ENCODE peak calls at places on chromosomes 11 and 22, in four cellular contexts. I, S, B and X are unnamed samples.

GRCh38 chr11:62579252-62579651 is 5.6 kb upstream of the EEF1G start:
- DNase-seq in I (no peak), S (no peak), B (no peak), X (no peak)

GRCh38 chr22:30943368-30943767 is 25.2 kb downstream of the MORC2 start:
- DNase-seq in I (no peak), S (no peak), B (no peak), X (no peak)

GRCh38 chr11:36186797-36187196 is 102.4 kb downstream of the COMMD9 start:
- DNase-seq in I (no peak), S (no peak), B (no peak), X (no peak)

GRCh38 chr11:116885951-116886629 is 48.7 kb upstream of the APOA1 start:
- DNase-seq in I (no peak), S (no peak), B (no peak), X (peak; percentile 21)

GRCh38 chr22:46031965-46032851 is 55.2 kb upstream of the WNT7B start:
- DNase-seq in I (no peak), S (no peak), B (no peak), X (peak; percentile 24)

GRCh38 chr11:10899542-10899830 is 41.6 kb upstream of the ZBED5 start:
- DNase-seq in I (peak; percentile 50), S (no peak), B (no peak), X (peak; percentile 59)

GRCh38 chr11:47766363-47767227 is 546 bp downstream of the FNBP4 start:
- DNase-seq in I (peak; percentile 72), S (peak; percentile 63), B (no peak), X (peak; percentile 60)

GRCh38 chr11:15199693-15200092 is 85.0 kb downstream of the INSC start:
- DNase-seq in I (peak; percentile 60), S (no peak), B (no peak), X (no peak)

GRCh38 chr11:86245369-86246292 is 1.1 kb downstream of the EED start:
- DNase-seq in I (no peak), S (no peak), B (no peak), X (no peak)

GRCh38 chr22:20546541-20546950 is 39.1 kb downstream of the MED15 start:
- DNase-seq in I (no peak), S (no peak), B (no peak), X (peak; percentile 1)

GRCh38 chr11:120146413-120147093 is 8.6 kb upstream of the TRIM29 start:
- DNase-seq in I (no peak), S (no peak), B (no peak), X (no peak)

GRCh38 chr22:31814942-31815341 is 61.1 kb downstream of the DEPDC5 start:
- DNase-seq in I (no peak), S (no peak), B (no peak), X (no peak)

GRCh38 chr11:115607621-115608191 is 103.5 kb upstream of the CADM1 start:
- DNase-seq in I (peak; percentile 67), S (no peak), B (no peak), X (no peak)

GRCh38 chr22:26172389-26172990 is 3.2 kb downstream of the SEZ6L start:
- DNase-seq in I (no peak), S (no peak), B (no peak), X (no peak)

GRCh38 chr22:20487715-20488114 is 7.9 kb downstream of the KLHL22 start:
- DNase-seq in I (no peak), S (no peak), B (no peak), X (no peak)

GRCh38 chr11:120079750-120080610 is 57.9 kb downstream of the TRIM29 start:
- DNase-seq in I (no peak), S (no peak), B (no peak), X (no peak)

GRCh38 chr22:24026733-24027132 is 15.6 kb downstream of the CABIN1 start:
- DNase-seq in I (no peak), S (no peak), B (no peak), X (no peak)

GRCh38 chr11:73384871-73385692 is 8.9 kb downstream of the RELT start:
- DNase-seq in I (peak; percentile 80), S (no peak), B (peak; percentile 69), X (no peak)

GRCh38 chr11:117384045-117384444 is 56.4 kb downstream of the CEP164 start:
- DNase-seq in I (no peak), S (no peak), B (no peak), X (no peak)

GRCh38 chr11:70066628-70067027 is 11.5 kb upstream of the ANO1 start:
- DNase-seq in I (no peak), S (no peak), B (no peak), X (no peak)

GRCh38 chr11:76661835-76662434 is 8.6 kb downstream of the LRRC32 start:
- DNase-seq in I (no peak), S (peak; percentile 8), B (no peak), X (no peak)

GRCh38 chr11:36196476-36197099 is 92.6 kb downstream of the COMMD9 start:
- DNase-seq in I (no peak), S (no peak), B (no peak), X (peak; percentile 22)

GRCh38 chr11:61378713-61379313 is 13.6 kb upstream of the TMEM216 start:
- DNase-seq in I (no peak), S (peak; percentile 37), B (no peak), X (peak; percentile 80)

GRCh38 chr11:61163714-61164609 is 2.7 kb upstream of the VPS37C start:
- DNase-seq in I (no peak), S (no peak), B (no peak), X (no peak)

GRCh38 chr11:74020537-74020936 is 11.7 kb upstream of the UCP3 start:
- DNase-seq in I (no peak), S (no peak), B (peak; percentile 60), X (no peak)

GRCh38 chr11:96293109-96293508 is 49.9 kb downstream of the MAML2 start:
- DNase-seq in I (no peak), S (no peak), B (no peak), X (no peak)

GRCh38 chr22:38049812-38050619 is 7.2 kb upstream of the PICK1 start:
- DNase-seq in I (no peak), S (no peak), B (no peak), X (no peak)

GRCh38 chr11:16945671-16946469 is 68.3 kb downstream of the PLEKHA7 start:
- DNase-seq in I (peak; percentile 45), S (no peak), B (peak; percentile 61), X (no peak)

GRCh38 chr11:2574553-2575535 is 125.0 kb downstream of the KCNQ1OT1 start:
- DNase-seq in I (no peak), S (peak; percentile 8), B (no peak), X (peak; percentile 11)

GRCh38 chr11:121416909-121417567 is 35.1 kb upstream of the SORL1 start:
- DNase-seq in I (peak; percentile 82), S (peak; percentile 78), B (peak; percentile 92), X (peak; percentile 66)

GRCh38 chr11:86197448-86197847 is 47.1 kb upstream of the EED start:
- DNase-seq in I (no peak), S (no peak), B (no peak), X (no peak)

GRCh38 chr22:37965940-37966664 is 12.6 kb downstream of the POLR2F start:
- DNase-seq in I (no peak), S (no peak), B (no peak), X (no peak)

GRCh38 chr22:20463324-20464095 is 25.9 kb upstream of the SCARF2 start:
- DNase-seq in I (no peak), S (no peak), B (no peak), X (no peak)

GRCh38 chr11:114321621-114322257 is 25.5 kb downstream of the NNMT start:
- DNase-seq in I (no peak), S (no peak), B (no peak), X (peak; percentile 36)

GRCh38 chr11:12155696-12156095 is 45.3 kb downstream of the MICAL2 start:
- DNase-seq in I (no peak), S (no peak), B (no peak), X (no peak)

GRCh38 chr22:30040499-30041055 is 39.7 kb upstream of the HORMAD2 start:
- DNase-seq in I (no peak), S (no peak), B (no peak), X (no peak)

GRCh38 chr22:39995346-39996252 is 845 bp downstream of the FAM83F start:
- DNase-seq in I (no peak), S (no peak), B (no peak), X (no peak)

GRCh38 chr22:26259510-26259909 is 90.2 kb downstream of the SEZ6L start:
- DNase-seq in I (no peak), S (no peak), B (no peak), X (no peak)

GRCh38 chr22:46078241-46079092 is 71.9 kb upstream of the PPARA start:
- DNase-seq in I (peak; percentile 79), S (peak; percentile 50), B (no peak), X (peak; percentile 85)

GRCh38 chr11:131977854-131978253 is 607.4 kb downstream of the NTM start:
- DNase-seq in I (no peak), S (no peak), B (no peak), X (no peak)
- H3K27ac ChIP-seq in I (no peak overlapping the region), S (no peak overlapping the region), B (no peak overlapping the region), X (no peak overlapping the region)

DNA sequence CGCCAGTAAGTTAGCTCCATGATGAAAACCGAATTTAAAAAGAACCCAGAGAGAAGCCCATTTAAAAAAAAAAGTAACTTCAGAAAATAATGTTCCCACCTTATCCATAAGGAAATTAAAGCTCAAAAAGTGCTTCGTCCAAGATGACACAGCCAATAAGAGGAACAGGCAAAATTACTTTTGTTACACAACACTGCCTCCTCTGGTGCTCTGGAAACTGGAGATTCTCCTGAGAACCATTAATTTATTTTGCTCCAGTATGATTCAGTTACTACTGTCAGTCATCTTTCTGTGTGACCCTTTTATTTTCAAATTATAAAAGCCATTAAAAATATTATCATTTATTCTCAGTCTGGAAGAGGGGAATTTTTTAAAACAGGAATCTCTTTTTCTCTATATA is 2.0 kb downstream of the IFT27 start:
- DNase-seq in I (no peak), S (no peak), B (no peak), X (no peak)
- H3K4me1 ChIP-seq in I (peaks cover 9% of the 10 kb centered on the region), S (no peaks in the 10 kb centered on the region), B (peaks cover 11% of the 10 kb centered on the region), X (no peaks in the 10 kb centered on the region)

GRCh38 chr11:123702137-123702536 is 39.3 kb downstream of the ZNF202 start:
- DNase-seq in I (peak; percentile 11), S (no peak), B (peak; percentile 9), X (no peak)
- TF ChIP-seq POLR2A in I (no peak), S (no peak), B (no peak), X (no peak)

GRCh38 chr22:28444659-28445058 is 235.0 kb downstream of the TTC28 start:
- DNase-seq in I (no peak), S (no peak), B (no peak), X (no peak)

GRCh38 chr22:28442951-28443876 is 236.4 kb downstream of the TTC28 start:
- DNase-seq in I (peak; percentile 76), S (peak; percentile 50), B (no peak), X (peak; percentile 67)

GRCh38 chr22:28440517-28441366 is 238.9 kb downstream of the TTC28 start:
- DNase-seq in I (no peak), S (no peak), B (no peak), X (no peak)

GRCh38 chr22:28441720-28442263 is 237.8 kb downstream of the TTC28 start:
- DNase-seq in I (no peak), S (no peak), B (no peak), X (no peak)

DNA sequence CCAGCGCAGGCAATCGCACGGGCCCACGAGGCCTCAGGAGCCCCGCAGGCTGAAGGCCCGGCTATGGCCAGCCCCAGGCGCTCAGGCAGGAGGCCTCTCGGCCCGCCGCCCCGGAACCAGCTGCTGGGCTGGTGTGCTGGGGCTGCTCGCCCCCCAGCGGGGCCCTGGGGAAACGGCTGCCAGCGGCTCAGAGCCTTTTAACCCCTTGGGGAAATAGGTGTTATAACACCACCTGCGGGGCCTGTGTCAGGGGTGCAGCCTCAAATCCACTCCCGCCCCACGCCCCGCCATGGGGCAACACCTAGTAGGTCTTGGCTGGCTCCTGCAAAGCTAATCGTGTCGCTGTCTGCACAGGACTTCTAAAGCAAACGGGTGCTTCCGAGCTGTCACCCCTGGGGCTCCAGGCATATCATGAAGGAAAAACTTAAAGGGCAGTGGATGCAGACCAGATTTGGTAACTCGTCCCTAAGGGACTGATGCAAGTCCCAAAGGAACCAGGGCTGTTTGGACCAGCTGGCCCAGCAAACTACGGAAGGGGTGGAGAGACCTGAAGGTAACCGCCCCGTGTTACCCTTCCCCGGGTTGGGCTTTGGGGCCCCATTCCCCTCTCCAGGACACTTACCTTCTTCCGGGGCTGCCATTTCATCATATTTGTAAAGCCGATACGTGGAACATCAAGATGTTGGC is 237.2 kb downstream of the TTC28 start:
- DNase-seq in I (peak; percentile 85), S (peak; percentile 49), B (no peak), X (peak; percentile 69)
- H3K27ac ChIP-seq in I (peak overlapping the region; percentile 76), S (peak overlapping the region; percentile 74), B (no peak overlapping the region), X (peak overlapping the region; percentile 63)